ENCODE peak calls at places on chromosomes 1 and 21, in eight cellular contexts. D, V, F, H, A, J, S and B are unnamed samples.

GRCh38 chr21:42272984-42273600 is 42.1 kb downstream of the TFF3 start:
- DNase-seq in D (no peak), V (no peak), F (no peak), H (no peak), A (no peak), J (no peak), S (no peak), B (no peak)

GRCh38 chr1:95118019-95118499 is 904 bp downstream of the TLCD4 start:
- DNase-seq in D (peak; percentile 1), V (no peak), F (no peak), H (no peak), A (peak; percentile 21), J (no peak), S (no peak), B (no peak)

GRCh38 chr1:155977607-155978324 is 581 bp downstream of the ARHGEF2 start:
- DNase-seq in D (no peak), V (peak; percentile 45), F (peak; percentile 88), H (no peak), A (peak; percentile 48), J (peak; percentile 83), S (peak; percentile 40), B (no peak)

GRCh38 chr21:28473530-28474225 is 519.0 kb downstream of the LTN1 start:
- DNase-seq in D (no peak), V (peak; percentile 21), F (no peak), H (no peak), A (peak; percentile 54), J (no peak), S (no peak), B (no peak)

GRCh38 chr1:37661401-37661800 is 26.7 kb upstream of the RSPO1 start:
- DNase-seq in D (no peak), V (peak; percentile 55), F (no peak), H (no peak), A (no peak), J (no peak), S (no peak), B (no peak)

GRCh38 chr1:87113313-87113712 is 198.9 kb downstream of the HS2ST1 start:
- DNase-seq in D (no peak), V (peak; percentile 93), F (no peak), H (no peak), A (no peak), J (no peak), S (no peak), B (no peak)

GRCh38 chr1:247118946-247119446 is 14.8 kb upstream of the ZNF669 start:
- DNase-seq in D (no peak), V (peak; percentile 15), F (no peak), H (peak; percentile 65), A (peak; percentile 31), J (peak; percentile 77), S (no peak), B (no peak)

GRCh38 chr1:34330061-34330460 is 153.4 kb downstream of the C1orf94 start:
- DNase-seq in D (no peak), V (peak; percentile 24), F (no peak), H (no peak), A (no peak), J (no peak), S (no peak), B (no peak)

GRCh38 chr1:203517426-203517974 is 23.5 kb downstream of the OPTC start:
- DNase-seq in D (no peak), V (peak; percentile 45), F (peak; percentile 50), H (no peak), A (no peak), J (no peak), S (no peak), B (no peak)

GRCh38 chr1:201970334-201971159 is 11.9 kb upstream of the RNPEP start:
- DNase-seq in D (no peak), V (peak; percentile 69), F (no peak), H (no peak), A (no peak), J (no peak), S (no peak), B (no peak)

GRCh38 chr1:8247821-8248436 is 70.0 kb upstream of the SLC45A1 start:
- DNase-seq in D (no peak), V (no peak), F (peak; percentile 30), H (no peak), A (no peak), J (no peak), S (no peak), B (no peak)

GRCh38 chr1:41683681-41684500 is 199.4 kb upstream of the EDN2 start:
- DNase-seq in D (no peak), V (peak; percentile 86), F (no peak), H (no peak), A (peak; percentile 49), J (no peak), S (no peak), B (peak; percentile 84)

GRCh38 chr1:11838349-11839272 is 9.0 kb downstream of the NPPA start:
- DNase-seq in D (peak; percentile 65), V (peak; percentile 43), F (peak; percentile 92), H (peak; percentile 43), A (peak; percentile 69), J (peak; percentile 91), S (peak; percentile 60), B (peak; percentile 72)

GRCh38 chr1:15950763-15951295 is 25.1 kb downstream of the ZBTB17 start:
- DNase-seq in D (peak; percentile 56), V (peak; percentile 75), F (peak; percentile 93), H (peak; percentile 84), A (no peak), J (peak; percentile 40), S (peak; percentile 55), B (no peak)

GRCh38 chr1:236451796-236452373 is 57.8 kb downstream of the EDARADD start:
- DNase-seq in D (peak; percentile 21), V (no peak), F (no peak), H (no peak), A (peak; percentile 45), J (peak; percentile 50), S (no peak), B (no peak)